ENCODE peak calls at places on chromosomes 16 and 17, in nine cellular contexts. R is NCI-H510A; F is nucleus accumbens; W is activated effector memory CD4-positive, alpha-beta T cell treated with anti-CD3 and anti-CD28 coated beads, Interleukin-2, amount 50 U/mL, for 16 hours; D is cerebellum; H is posterior vena cava; C is activated T-helper 1 cell treated with anti-CD3 and anti-CD28 coated beads, Interleukin-12 subunit alpha, Interleukin-12 subunit beta, Interleukin-2, Interleukin-4 antibody, amounts not matched to agents 30 ng/mL and 10 ng/mL and 1 ng/mL, durations not matched to agents 14 hours and 24 hours and 36 hours; S is activated T-cell treated with anti-CD3 and anti-CD28 coated beads for 4 hours; N is T47D. K is an unnamed sample.
A peak's percentile ranks its signal among the peaks of the same experiment; 100 is the strongest.

GRCh38 chr16:1149101-1149636 is 3.7 kb upstream of the CACNA1H start:
- DNase-seq in W (no peak), N (no peak), C (no peak), R (no peak), S (no peak), D (no peak), H (no peak), F (no peak), K (no peak)

GRCh38 chr17:82528484-82529265 is 9.1 kb downstream of the FOXK2 start:
- DNase-seq in D (peak; percentile 84), C (no peak), W (no peak), N (peak; percentile 76), R (peak; percentile 74), S (no peak), H (peak; percentile 83), F (no peak), K (peak; percentile 48)

GRCh38 chr16:89040391-89040790 is 53.3 kb upstream of the ACSF3 start:
- DNase-seq in D (no peak), S (no peak), F (no peak), R (no peak), N (no peak), H (peak; percentile 66), C (no peak), W (no peak), K (no peak)

GRCh38 chr17:58415371-58416055 is 1.8 kb downstream of the RNF43 start:
- DNase-seq in C (no peak), D (peak; percentile 31), H (no peak), N (no peak), S (no peak), F (no peak), R (peak; percentile 56), W (no peak), K (peak; percentile 51)

GRCh38 chr16:54867302-54867832 is 63.3 kb upstream of the IRX5 start:
- DNase-seq in H (no peak), D (no peak), C (no peak), F (no peak), N (no peak), S (no peak), W (no peak), R (no peak), K (no peak)

GRCh38 chr16:86625821-86626220 is 47.5 kb downstream of the FOXL1 start:
- DNase-seq in N (no peak), S (no peak), C (no peak), D (no peak), R (no peak), H (no peak), W (no peak), F (no peak), K (no peak)

GRCh38 chr17:83160443-83161297 is 81.3 kb downstream of the METRNL start:
- DNase-seq in F (no peak), H (peak; percentile 77), D (no peak), R (no peak), W (no peak), C (no peak), N (no peak), S (no peak), K (peak; percentile 18)

GRCh38 chr16:80570106-80570478 is 29.3 kb downstream of the DYNLRB2 start:
- DNase-seq in F (no peak), R (no peak), S (no peak), C (peak; percentile 24), D (no peak), W (no peak), H (no peak), N (no peak), K (no peak)

GRCh38 chr17:28204751-28205150 is 114.2 kb upstream of the TMEM97 start:
- DNase-seq in W (no peak), D (no peak), R (no peak), F (no peak), C (no peak), H (no peak), N (no peak), S (no peak), K (no peak)

GRCh38 chr16:67884-68789 is 4.3 kb downstream of the RHBDF1 start:
- DNase-seq in F (no peak), H (peak; percentile 84), W (no peak), S (no peak), R (no peak), C (no peak), D (no peak), N (no peak), K (no peak)

GRCh38 chr16:70252355-70252988 is 732 bp upstream of the EXOSC6 start:
- DNase-seq in S (no peak), N (no peak), F (no peak), D (no peak), C (no peak), W (no peak), H (no peak), R (no peak), K (no peak)

GRCh38 chr16:73058616-73059409 is 10.9 kb upstream of the ZFHX3 start:
- DNase-seq in R (no peak), C (no peak), H (peak; percentile 83), S (no peak), N (no peak), D (no peak), F (no peak), W (no peak), K (peak; percentile 84)

GRCh38 chr17:6492892-6493674 is 48.8 kb downstream of the PIMREG start:
- DNase-seq in D (no peak), S (no peak), H (no peak), N (no peak), F (no peak), R (no peak), C (no peak), W (peak; percentile 27), K (no peak)

GRCh38 chr17:44543213-44543904 is 13.9 kb upstream of the FZD2 start:
- DNase-seq in F (no peak), W (no peak), C (no peak), D (no peak), S (no peak), N (peak; percentile 62), H (no peak), R (no peak), K (no peak)

GRCh38 chr17:39485555-39485954 is 24.3 kb downstream of the CDK12 start:
- DNase-seq in F (no peak), S (no peak), N (no peak), D (no peak), W (peak; percentile 44), C (no peak), R (no peak), H (no peak), K (no peak)

GRCh38 chr16:84633622-84634021 is 14.7 kb upstream of the KLHL36 start:
- DNase-seq in N (no peak), D (no peak), F (no peak), C (no peak), S (no peak), R (no peak), W (no peak), H (peak; percentile 95), K (no peak)

GRCh38 chr17:77649717-77650211 is 308.7 kb upstream of the TNRC6C start:
- DNase-seq in H (peak; percentile 16), C (no peak), F (no peak), S (no peak), D (no peak), R (no peak), N (no peak), W (no peak), K (no peak)

GRCh38 chr16:67878232-67878631 is 5.4 kb downstream of the EDC4 start:
- DNase-seq in N (no peak), D (no peak), H (no peak), C (no peak), W (no peak), R (no peak), F (no peak), S (no peak), K (no peak)

GRCh38 chr16:75250809-75251279 is 580 bp downstream of the BCAR1 start:
- DNase-seq in R (no peak), F (no peak), W (no peak), N (peak; percentile 64), D (no peak), C (no peak), H (no peak), S (no peak), K (peak; percentile 86)

GRCh38 chr16:21104124-21104860 is 46.4 kb downstream of the DNAH3 start:
- DNase-seq in W (no peak), F (no peak), D (no peak), S (no peak), R (no peak), C (no peak), H (no peak), N (no peak), K (no peak)

GRCh38 chr17:41865596-41865893 is 322 bp upstream of the KLHL11 start:
- DNase-seq in F (no peak), R (no peak), W (no peak), D (no peak), C (no peak), N (no peak), S (no peak), H (no peak), K (no peak)

GRCh38 chr17:77496831-77497577 is 356.2 kb downstream of the SEC14L1 start:
- DNase-seq in S (no peak), N (no peak), H (peak; percentile 66), D (no peak), C (no peak), W (peak; percentile 59), F (no peak), R (no peak), K (no peak)

GRCh38 chr17:7393613-7394451 is 493 bp downstream of the PLSCR3 start:
- DNase-seq in H (no peak), S (peak; percentile 16), N (peak; percentile 51), D (no peak), W (peak; percentile 78), R (peak; percentile 68), F (no peak), C (peak; percentile 19), K (peak; percentile 81)

GRCh38 chr16:70737377-70738082 is 51.7 kb upstream of the MTSS2 start:
- DNase-seq in W (peak; percentile 83), N (peak; percentile 84), S (peak; percentile 17), D (no peak), C (peak; percentile 83), F (no peak), R (no peak), H (peak; percentile 88), K (peak; percentile 81)

GRCh38 chr16:57711993-57712392 is 17.4 kb downstream of the DRC7 start:
- DNase-seq in H (no peak), S (no peak), N (no peak), R (no peak), C (no peak), W (peak; percentile 10), F (no peak), D (no peak), K (no peak)

GRCh38 chr17:40068917-40069750 is 6.4 kb downstream of the THRA start:
- DNase-seq in R (peak; percentile 58), H (peak; percentile 96), C (peak; percentile 55), F (peak; percentile 87), S (peak; percentile 79), D (peak; percentile 88), W (peak; percentile 91), N (no peak), K (peak; percentile 88)

GRCh38 chr16:60110531-60110930 is 1376.4 kb upstream of the GOT2 start:
- DNase-seq in N (no peak), W (no peak), R (no peak), S (no peak), C (no peak), F (no peak), H (no peak), D (no peak), K (no peak)

GRCh38 chr17:75491680-75492079 is 23.7 kb downstream of the CASKIN2 start:
- DNase-seq in N (no peak), S (no peak), W (no peak), C (no peak), D (no peak), F (no peak), R (no peak), H (no peak), K (no peak)

GRCh38 chr16:56539667-56540066 is 19.8 kb upstream of the BBS2 start:
- DNase-seq in R (no peak), N (no peak), W (no peak), D (no peak), F (no peak), H (no peak), S (no peak), C (no peak), K (no peak)

GRCh38 chr17:20077978-20078674 is 69.0 kb downstream of the SPECC1 start:
- DNase-seq in H (no peak), W (no peak), F (no peak), R (no peak), C (no peak), D (no peak), S (no peak), N (no peak), K (no peak)

GRCh38 chr17:77793888-77794235 is 164.6 kb upstream of the TNRC6C start:
- DNase-seq in C (no peak), D (no peak), F (no peak), W (no peak), N (no peak), R (no peak), H (peak; percentile 66), S (no peak), K (no peak)

K was measured in left lung.